ENCODE peak calls at places on chromosomes 13 and 19, in nine cellular contexts. Z is MG63; Y is GM23248; D is left ventricle myocardium inferior; H is heart right ventricle; M is right atrium auricular region; L is K562; J is AG04450; A is CD8-positive, alpha-beta T cell. N is an unnamed sample. For H3K9me3, the result is how much of the 10 kb centered on the place peaks cover.

GRCh38 chr13:51629711-51630575 is 45.7 kb downstream of the WDFY2 start:
- DNase-seq in J (no peak), H (no peak), Z (no peak), M (no peak), D (no peak), A (no peak), L (no peak), Y (peak), N (no peak)

GRCh38 chr19:33826521-33826920 is 29.9 kb downstream of the KCTD15 start:
- DNase-seq in J (no peak), D (no peak), H (no peak), M (peak), Y (no peak), Z (no peak), L (no peak), A (no peak), N (no peak)

GRCh38 chr19:18895038-18895827 is 725 bp downstream of the CERS1 start:
- DNase-seq in J (no peak), M (no peak), Y (peak), L (peak), Z (peak), A (no peak), H (no peak), D (no peak), N (no peak)

GRCh38 chr19:35284153-35285140 is 2.1 kb downstream of the HAMP start:
- DNase-seq in J (no peak), Y (no peak), H (no peak), L (no peak), D (no peak), Z (no peak), A (no peak), M (no peak), N (no peak)

GRCh38 chr13:111153977-111154332 is 38.8 kb downstream of the ARHGEF7 start:
- DNase-seq in M (peak), H (peak), A (peak), Z (no peak), L (peak), D (peak), J (no peak), Y (no peak), N (peak)

GRCh38 chr13:110773480-110773879 is 60.0 kb downstream of the ING1 start:
- DNase-seq in J (no peak), A (no peak), Z (no peak), H (no peak), M (no peak), D (no peak), Y (no peak), L (no peak), N (no peak)

GRCh38 chr19:1837222-1837565 is 11.1 kb downstream of the REXO1 start:
- DNase-seq in H (no peak), A (no peak), D (no peak), M (no peak), J (no peak), Z (no peak), L (no peak), Y (no peak), N (no peak)

GRCh38 chr19:2561221-2561620 is 85.3 kb downstream of the GADD45B start:
- DNase-seq in L (no peak), J (no peak), H (no peak), Y (no peak), A (no peak), Z (no peak), M (no peak), D (peak), N (no peak)

GRCh38 chr19:13062317-13062716 is 40.3 kb downstream of the LYL1 start:
- DNase-seq in H (no peak), Y (no peak), D (no peak), L (no peak), A (no peak), M (no peak), Z (no peak), J (no peak), N (no peak)

GRCh38 chr19:53977991-53978731 is 13.3 kb upstream of the CACNG6 start:
- DNase-seq in H (peak), M (peak), Y (peak), Z (peak), J (peak), L (peak), D (peak), A (no peak), N (no peak)

GRCh38 chr19:47430041-47430802 is 10.9 kb upstream of the MEIS3 start:
- DNase-seq in L (no peak), A (peak), H (no peak), M (no peak), J (no peak), Y (peak), Z (no peak), D (no peak), N (peak)

GRCh38 chr19:11737964-11738745 is 591 bp downstream of the ZNF823 start:
- DNase-seq in J (no peak), H (peak), M (peak), A (peak), Z (peak), L (peak), D (peak), Y (peak), N (peak)

GRCh38 chr13:101384929-101385328 is 31.4 kb downstream of the NALCN start:
- DNase-seq in L (no peak), J (no peak), D (no peak), M (no peak), Y (no peak), H (no peak), A (no peak), Z (no peak), N (no peak)

GRCh38 chr19:41563847-41564514 is 12.0 kb upstream of the CEACAM21 start:
- DNase-seq in A (peak), Y (no peak), Z (no peak), M (no peak), H (no peak), D (no peak), J (no peak), L (no peak), N (no peak)

GRCh38 chr19:11194173-11194572 is 3.2 kb downstream of the KANK2 start:
- DNase-seq in D (no peak), Z (no peak), H (no peak), Y (no peak), J (no peak), M (no peak), L (no peak), A (no peak), N (no peak)

GRCh38 chr13:35699805-35700204 is 223.3 kb upstream of the MAB21L1 start:
- DNase-seq in J (no peak), H (no peak), L (no peak), M (no peak), D (no peak), Z (peak), A (no peak), Y (peak), N (no peak)

GRCh38 chr19:23052349-23052748 is 49.4 kb upstream of the ZNF728 start:
- DNase-seq in Z (no peak), M (no peak), D (no peak), A (no peak), H (no peak), Y (no peak), L (no peak), J (no peak), N (no peak)
- H3K9me3 ChIP-seq in Z (under half), M (under half), D (under half), A (under half), H (under half), Y (under half), L (under half), J (under half), N (under half)

GRCh38 chr19:20238025-20238623 is 71.1 kb downstream of the ZNF486 start:
- DNase-seq in Z (peak), A (peak), H (peak), D (peak), J (peak), M (peak), L (peak), Y (peak), N (peak)

GRCh38 chr19:20235156-20235555 is 68.1 kb downstream of the ZNF486 start:
- DNase-seq in A (no peak), H (no peak), L (no peak), J (no peak), M (no peak), Y (no peak), D (no peak), Z (no peak), N (no peak)

GRCh38 chr19:20233105-20233504 is 66.1 kb downstream of the ZNF486 start:
- DNase-seq in Y (no peak), Z (no peak), M (no peak), D (no peak), H (no peak), A (no peak), J (no peak), L (no peak), N (no peak)
- H3K9me3 ChIP-seq in Y (under half), Z (under half), M (under half), D (under half), H (under half), A (under half), J (under half), L (under half), N (under half)

GRCh38 chr19:52554216-52554971 is 15.7 kb upstream of the ZNF701 start:
- DNase-seq in L (no peak), M (no peak), A (no peak), Y (peak), Z (no peak), D (no peak), H (no peak), J (no peak), N (no peak)
- H3K9me3 ChIP-seq in L (under half), M (under half), A (under half), Y (under half), Z (under half), D (half or more), H (half or more), J (half or more), N (under half)

GRCh38 chr13:99614465-99614885 is 113.2 kb downstream of the TM9SF2 start:
- DNase-seq in J (no peak), A (peak), M (no peak), Y (no peak), Z (no peak), D (no peak), H (no peak), L (no peak), N (peak)
- H3K9me3 ChIP-seq in J (under half), A (under half), M (under half), Y (under half), Z (under half), D (under half), H (under half), L (under half), N (under half)

DNA sequence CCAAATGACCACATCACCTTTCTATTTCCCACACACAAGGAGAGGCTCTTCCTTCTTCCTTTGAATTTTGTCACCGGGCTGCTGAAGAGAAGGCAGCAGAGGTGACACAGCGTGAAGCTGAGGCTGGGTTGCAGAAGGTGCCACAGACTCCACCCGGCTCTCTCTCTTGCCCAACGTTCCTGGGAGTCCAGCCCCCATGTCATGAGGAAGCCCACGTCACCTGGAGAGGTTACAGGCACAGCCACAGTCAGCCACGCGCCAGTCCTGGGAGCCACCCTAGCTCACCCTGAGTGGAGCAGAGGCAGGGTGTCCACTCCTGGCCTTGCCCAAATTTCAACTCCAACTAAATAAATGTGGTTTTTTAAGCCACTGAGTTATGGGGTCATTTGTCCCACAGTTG is 4.8 kb upstream of the TMEM255B start:
- DNase-seq in H (no peak), A (no peak), Z (no peak), J (no peak), Y (no peak), D (no peak), L (no peak), M (no peak), N (no peak)
- H3K9me3 ChIP-seq in H (under half), A (under half), Z (under half), J (under half), Y (under half), D (under half), L (under half), M (under half), N (under half)

DNA sequence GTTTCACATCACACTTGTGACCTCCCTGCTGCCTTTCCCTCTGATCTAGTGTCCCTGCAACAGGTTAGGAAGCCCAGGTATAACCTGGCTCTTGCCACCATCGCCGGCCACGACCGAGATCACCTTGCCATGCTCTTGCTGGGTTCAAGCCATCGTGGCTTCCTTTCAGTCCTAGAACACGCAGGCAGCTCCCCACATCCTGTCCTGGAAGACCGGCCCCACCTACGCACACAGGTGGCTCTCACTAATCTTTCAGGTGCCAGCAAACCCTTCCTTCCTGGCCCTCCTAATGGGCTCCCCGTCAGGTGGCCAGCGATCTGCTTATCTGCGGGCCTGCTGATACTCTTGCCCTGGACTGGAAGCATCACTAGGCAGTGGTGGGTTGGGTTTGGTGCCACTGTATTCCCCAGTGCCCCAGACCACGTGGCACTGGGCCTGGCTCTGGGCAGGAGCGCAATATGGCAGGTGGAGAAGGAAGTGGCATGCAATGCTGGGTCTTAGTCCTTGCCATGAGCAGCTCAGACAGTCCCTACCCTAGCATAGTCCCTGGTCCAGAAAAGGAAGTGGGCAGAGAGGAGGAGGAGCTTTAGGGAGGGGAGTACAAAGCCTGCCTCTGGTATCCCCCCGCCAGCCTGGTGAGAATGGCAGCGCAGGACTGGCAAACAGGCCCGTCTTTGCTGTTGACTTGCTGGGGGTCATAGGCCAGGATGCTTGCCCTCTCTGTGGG is 11.8 kb downstream of the PPP1R37 start:
- DNase-seq in J (no peak), Y (no peak), A (no peak), L (no peak), Z (no peak), M (no peak), D (no peak), H (no peak), N (peak)
- H3K9me3 ChIP-seq in J (under half), Y (under half), A (under half), L (under half), Z (under half), M (under half), D (under half), H (under half), N (under half)

GRCh38 chr13:80508031-80508430 is 167.1 kb upstream of the SPRY2 start:
- DNase-seq in A (no peak), H (no peak), J (no peak), Z (no peak), L (no peak), D (no peak), M (no peak), Y (no peak), N (no peak)
- H3K9me3 ChIP-seq in A (under half), H (under half), J (under half), Z (under half), L (under half), D (under half), M (under half), Y (under half), N (under half)

GRCh38 chr19:36392916-36393673 is 14.1 kb upstream of the ZFP14 start:
- DNase-seq in A (no peak), L (no peak), H (no peak), Z (no peak), J (no peak), D (no peak), Y (no peak), M (no peak), N (no peak)
- H3K9me3 ChIP-seq in A (under half), L (under half), H (half or more), Z (under half), J (half or more), D (half or more), Y (under half), M (under half), N (under half)

GRCh38 chr19:27718262-27718661 is 1494.7 kb downstream of the UQCRFS1 start:
- DNase-seq in A (no peak), D (no peak), J (no peak), M (no peak), Z (no peak), Y (no peak), H (no peak), L (no peak), N (no peak)
- H3K9me3 ChIP-seq in A (under half), D (half or more), J (under half), M (under half), Z (under half), Y (under half), H (under half), L (under half), N (under half)

N was measured in small intestine.